ENCODE peak calls at places on chromosome 2, in six cellular contexts. Z is Panc1, U is endothelial cell, T is GM12865, S is HCT116, D is fibroblast of pulmonary artery. E is an unnamed sample.

GRCh38 chr2:191105082-191105481 is 45.7 kb downstream of the STAT4 start:
- DNase-seq in Z (no peak), D (peak), S (no peak), T (no peak), U (no peak), E (no peak)

GRCh38 chr2:85662899-85663683 is 4.9 kb downstream of the SFTPB start:
- DNase-seq in T (no peak), S (peak), D (peak), U (no peak), Z (no peak), E (no peak)

GRCh38 chr2:230634146-230634545 is 78.5 kb upstream of the CAB39 start:
- DNase-seq in D (no peak), Z (no peak), T (no peak), S (no peak), U (no peak), E (no peak)

GRCh38 chr2:132955871-132956615 is 286.0 kb upstream of the LYPD1 start:
- DNase-seq in T (no peak), D (no peak), U (no peak), S (no peak), Z (no peak), E (no peak)

GRCh38 chr2:200750323-200750910 is 61.3 kb upstream of the BZW1 start:
- DNase-seq in T (no peak), Z (no peak), S (no peak), D (no peak), U (no peak), E (no peak)

GRCh38 chr2:164835302-164835701 is 6.3 kb downstream of the COBLL1 start:
- DNase-seq in D (no peak), T (no peak), U (no peak), Z (no peak), S (no peak), E (no peak)

GRCh38 chr2:46690825-46691224 is 211.5 kb downstream of the TMEM247 start:
- DNase-seq in S (peak), U (no peak), T (no peak), Z (no peak), D (peak), E (no peak)

GRCh38 chr2:240569523-240569997 is 1.3 kb downstream of the RNPEPL1 start:
- DNase-seq in Z (no peak), D (no peak), S (no peak), T (peak), U (no peak), E (peak)

GRCh38 chr2:211879323-211879722 is 659.3 kb downstream of the ERBB4 start:
- DNase-seq in Z (no peak), S (peak), U (no peak), D (peak), T (peak), E (no peak)

GRCh38 chr2:31384771-31385276 is 29.7 kb downstream of the XDH start:
- DNase-seq in Z (no peak), U (no peak), S (peak), D (peak), T (no peak), E (no peak)

GRCh38 chr2:122031544-122032263 is 276.3 kb downstream of the TSN start:
- DNase-seq in S (no peak), T (peak), Z (no peak), D (peak), U (no peak), E (no peak)

GRCh38 chr2:207768168-207768890 is 1.4 kb downstream of the FZD5 start:
- DNase-seq in T (peak), D (peak), Z (no peak), S (no peak), U (peak), E (no peak)

GRCh38 chr2:43210467-43211303 is 15.7 kb downstream of the ZFP36L2 start:
- DNase-seq in Z (no peak), S (no peak), T (no peak), U (no peak), D (peak), E (no peak)

GRCh38 chr2:29255006-29255405 is 139.8 kb downstream of the CLIP4 start:
- DNase-seq in U (no peak), S (no peak), Z (no peak), T (no peak), D (no peak), E (no peak)

GRCh38 chr2:79887747-79888374 is 375.0 kb downstream of the CTNNA2 start:
- DNase-seq in D (peak), Z (peak), U (peak), T (peak), S (peak), E (no peak)

GRCh38 chr2:58903427-58903826 is 662.3 kb upstream of the FANCL start:
- DNase-seq in S (no peak), Z (no peak), T (no peak), U (no peak), D (no peak), E (no peak)

GRCh38 chr2:224160917-224161316 is 121.8 kb upstream of the SERPINE2 start:
- DNase-seq in U (no peak), T (no peak), S (no peak), Z (no peak), D (peak), E (no peak)

GRCh38 chr2:226716126-226716525 is 83.5 kb downstream of the IRS1 start:
- DNase-seq in S (no peak), Z (no peak), D (no peak), U (no peak), T (peak), E (no peak)

GRCh38 chr2:121860033-121860810 is 104.8 kb downstream of the TSN start:
- DNase-seq in S (no peak), T (no peak), Z (peak), U (no peak), D (peak), E (no peak)

GRCh38 chr2:12180046-12180445 is 433.6 kb downstream of the LPIN1 start:
- DNase-seq in U (no peak), T (no peak), Z (no peak), D (peak), S (no peak), E (no peak)

DNA sequence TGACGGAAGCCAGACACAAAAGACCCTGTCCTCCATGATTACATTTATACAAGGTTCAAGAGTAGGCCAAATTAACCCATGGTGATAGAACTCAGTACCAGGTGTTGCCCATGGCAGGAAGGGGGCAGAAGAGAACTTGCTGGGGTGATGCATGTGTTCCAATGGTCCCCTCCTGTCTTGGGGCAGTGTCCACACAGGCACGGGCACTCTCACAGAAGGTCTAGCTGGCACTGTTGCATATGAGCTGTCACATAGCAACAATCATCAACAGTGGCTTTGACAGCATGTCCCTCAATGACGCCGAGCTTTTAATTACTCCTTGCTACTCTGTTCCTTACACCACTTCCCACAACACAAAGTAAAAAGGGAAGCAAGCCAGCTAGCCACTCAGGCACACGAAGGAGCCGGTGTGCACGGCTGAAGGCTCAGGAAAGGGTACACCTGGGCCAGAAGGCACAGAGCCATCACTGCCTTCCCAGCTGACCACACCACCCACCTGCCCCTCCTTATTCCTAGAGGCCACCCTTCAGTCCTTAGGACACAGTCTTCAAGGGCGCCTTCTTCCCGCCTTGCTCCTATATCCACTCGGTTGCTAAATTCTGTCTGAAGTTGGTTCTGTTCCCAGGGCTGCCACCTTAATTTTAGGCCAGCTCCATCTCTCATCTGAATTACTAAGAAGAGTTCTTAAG is 28.9 kb downstream of the RPL31 start:
- DNase-seq in T (no peak), S (no peak), U (no peak), Z (no peak), D (no peak), E (no peak)
- TF ChIP-seq CTCF in T (no peak), S (no peak), U (no peak), Z (no peak), D (no peak), E (no peak)

DNA sequence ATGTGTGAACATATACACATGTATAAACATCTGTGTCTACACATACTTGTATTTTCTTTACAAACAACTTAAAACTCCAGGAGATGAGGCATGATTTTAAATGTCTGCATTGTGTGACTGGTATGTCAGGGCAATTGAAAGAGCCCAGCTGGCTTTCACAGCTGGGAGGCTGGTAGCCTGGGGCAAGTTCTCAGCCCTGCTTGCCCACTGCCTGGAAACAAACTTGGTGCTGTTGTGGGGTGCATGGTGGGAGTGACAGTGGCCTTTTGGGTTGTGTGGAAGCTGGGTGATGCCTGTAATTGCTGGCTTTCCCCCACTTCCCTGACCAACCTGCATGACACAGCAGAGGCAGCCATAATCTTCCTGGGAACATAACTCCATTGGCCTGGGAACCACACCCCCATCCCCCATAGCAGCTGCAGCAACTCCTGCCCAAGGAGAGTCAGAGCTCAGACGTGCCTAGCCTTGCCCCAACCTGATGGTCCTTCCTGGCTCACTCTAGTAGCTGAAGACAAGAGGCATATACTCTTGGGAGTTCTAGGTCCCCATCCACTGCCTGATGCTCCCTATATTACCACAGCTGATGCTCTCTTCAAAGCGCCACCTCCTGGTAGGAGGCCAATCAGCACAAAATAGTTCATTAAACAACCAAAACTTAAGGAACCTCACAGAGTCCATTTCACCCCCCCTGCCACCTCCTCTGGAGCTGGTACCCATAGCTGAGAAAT is 158.4 kb downstream of the CERS6 start:
- DNase-seq in D (no peak), T (peak), S (no peak), U (no peak), Z (no peak), E (no peak)
- TF ChIP-seq CTCF in D (peak), T (no peak), S (no peak), U (peak), Z (peak), E (peak)

DNA sequence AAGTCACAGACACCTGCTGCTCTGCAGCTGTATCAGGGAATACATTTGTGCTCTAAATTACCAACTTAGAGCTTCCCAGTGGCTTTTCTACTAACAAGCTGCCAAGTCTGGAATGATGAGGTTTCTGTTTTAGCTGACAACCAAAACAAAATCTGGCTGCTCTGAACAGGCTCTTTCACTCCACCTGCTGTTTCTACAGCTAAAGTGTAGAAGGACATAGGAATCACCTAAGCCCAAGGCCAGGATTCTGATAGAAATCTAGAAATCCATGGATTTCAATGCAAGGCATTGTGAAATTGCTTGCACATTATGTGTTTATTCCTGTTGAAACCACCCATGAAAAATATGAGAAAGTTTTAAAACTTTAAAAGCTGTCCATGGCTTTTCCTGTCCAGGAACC is 201.2 kb downstream of the SUCLG1 start:
- DNase-seq in T (no peak), U (no peak), Z (no peak), D (no peak), S (no peak), E (no peak)
- TF ChIP-seq CTCF in T (no peak), U (no peak), Z (peak), D (no peak), S (peak), E (no peak)

DNA sequence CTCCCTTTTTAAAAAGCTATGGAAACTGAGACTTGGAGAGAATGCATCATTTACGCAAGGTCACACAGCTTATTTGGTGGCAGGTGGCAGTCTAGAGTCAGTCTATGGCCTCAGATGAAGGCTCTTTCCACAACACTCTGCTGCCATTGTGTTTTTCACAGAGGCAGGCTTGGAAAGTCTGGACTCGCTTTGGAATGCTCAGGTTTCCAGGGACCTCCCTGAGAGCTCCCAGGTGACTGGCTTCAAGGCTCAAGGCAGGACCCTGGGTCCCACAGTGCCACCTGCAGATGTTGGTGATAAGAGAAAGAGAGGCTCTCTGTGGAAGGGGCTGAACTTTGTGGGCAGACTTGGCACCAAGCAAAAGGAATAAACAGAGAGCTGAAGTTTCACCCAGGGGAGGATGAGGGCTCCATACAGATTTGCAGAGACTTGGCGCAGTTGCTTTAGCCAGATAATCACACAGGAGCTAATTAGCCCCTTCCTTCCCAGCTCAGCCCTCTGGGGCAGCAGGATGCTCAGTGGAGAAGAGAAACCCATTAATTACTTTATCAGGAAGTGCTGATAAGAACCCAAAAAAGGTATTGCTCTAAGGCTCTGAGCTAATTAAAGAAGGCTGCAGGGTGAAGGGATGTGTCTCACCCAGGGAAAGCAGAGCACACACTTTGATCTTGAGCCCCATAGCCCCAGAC is 103.5 kb downstream of the LBH start:
- DNase-seq in D (no peak), Z (no peak), T (peak), S (no peak), U (no peak), E (no peak)
- TF ChIP-seq CTCF in D (no peak), Z (no peak), T (peak), S (peak), U (no peak), E (peak)

GRCh38 chr2:9282713-9283112 is 76.1 kb downstream of the ASAP2 start:
- DNase-seq in U (no peak), T (no peak), Z (no peak), D (no peak), S (no peak), E (no peak)

GRCh38 chr2:9280204-9280603 is 73.6 kb downstream of the ASAP2 start:
- DNase-seq in U (no peak), T (no peak), D (no peak), S (no peak), Z (no peak), E (no peak)

GRCh38 chr2:9281145-9281544 is 74.5 kb downstream of the ASAP2 start:
- DNase-seq in Z (no peak), T (no peak), U (no peak), S (no peak), D (no peak), E (no peak)

GRCh38 chr2:9284521-9285297 is 78.1 kb downstream of the ASAP2 start:
- DNase-seq in D (no peak), T (no peak), Z (no peak), S (no peak), U (no peak), E (no peak)

GRCh38 chr2:9282128-9282527 is 75.5 kb downstream of the ASAP2 start:
- DNase-seq in T (no peak), Z (no peak), D (no peak), S (no peak), U (no peak), E (no peak)
- TF ChIP-seq CTCF in T (no peak), Z (no peak), D (no peak), S (no peak), U (no peak), E (no peak)

GRCh38 chr2:111122631-111123421 is 2.1 kb downstream of the BCL2L11 start:
- DNase-seq in D (peak), T (peak), S (no peak), Z (no peak), U (peak), E (no peak)
- TF ChIP-seq CTCF in D (no peak), T (no peak), S (no peak), Z (no peak), U (no peak), E (no peak)

GRCh38 chr2:152176113-152176714 is 651 bp upstream of the STAM2 start:
- DNase-seq in S (no peak), T (peak), Z (no peak), D (peak), U (no peak), E (no peak)
- TF ChIP-seq CTCF in S (no peak), T (no peak), Z (peak), D (no peak), U (peak), E (peak)

GRCh38 chr2:127700527-127701192 is 637 bp upstream of the SFT2D3 start:
- DNase-seq in D (no peak), S (peak), T (peak), U (peak), Z (peak), E (no peak)

GRCh38 chr2:127698553-127699355 is 2.5 kb upstream of the SFT2D3 start:
- DNase-seq in U (no peak), T (no peak), S (no peak), Z (no peak), D (no peak), E (no peak)

GRCh38 chr2:127697482-127698180 is 3.7 kb upstream of the SFT2D3 start:
- DNase-seq in T (no peak), U (no peak), S (no peak), D (no peak), Z (no peak), E (no peak)

GRCh38 chr2:127694986-127695385 is 6.3 kb upstream of the SFT2D3 start:
- DNase-seq in D (no peak), Z (no peak), U (no peak), T (no peak), S (no peak), E (no peak)

GRCh38 chr2:127695491-127696472 is 5.5 kb upstream of the SFT2D3 start:
- DNase-seq in Z (no peak), U (peak), S (peak), D (peak), T (peak), E (no peak)
- TF ChIP-seq CTCF in Z (peak), U (peak), S (peak), D (peak), T (peak), E (peak)

E was measured in chondrocyte.